ENCODE peak calls at places on chromosomes 7 and 10, in ten cellular contexts. B is thoracic aorta, D is right lobe of liver, F is heart left ventricle, E is GM23248, Z is tibial nerve, C is uterus, R is neural progenitor cell, W is WERI-Rb-1, G is aorta. V is an unnamed sample. For H3K9me3, the result is how much of the 10 kb centered on the place peaks cover.

GRCh38 chr10:34486008-34486407 is 329.1 kb downstream of the PARD3 start:
- DNase-seq in B (no peak), D (no peak), F (no peak), E (no peak), Z (no peak), C (no peak), R (no peak), W (no peak), G (no peak), V (no peak)

GRCh38 chr10:126387041-126387908 is 1.0 kb downstream of the ADAM12 start:
- DNase-seq in B (no peak), D (peak), F (peak), E (peak), Z (no peak), C (peak), R (peak), W (peak), G (peak), V (peak)

GRCh38 chr10:104520653-104521052 is 120.4 kb upstream of the SORCS3 start:
- DNase-seq in B (no peak), D (no peak), F (no peak), E (no peak), Z (no peak), C (no peak), R (no peak), W (no peak), G (no peak), V (no peak)

GRCh38 chr7:132546366-132547145 is 29.7 kb downstream of the PLXNA4 start:
- DNase-seq in B (no peak), D (no peak), F (no peak), E (no peak), Z (no peak), C (no peak), R (no peak), W (peak), G (no peak), V (no peak)

GRCh38 chr10:49520122-49520775 is 18.7 kb downstream of the ERCC6 start:
- DNase-seq in B (no peak), D (no peak), F (no peak), E (no peak), Z (no peak), C (no peak), R (no peak), W (no peak), G (no peak), V (no peak)

GRCh38 chr7:128221929-128222403 is 19.1 kb upstream of the LEP start:
- DNase-seq in B (no peak), D (no peak), F (no peak), E (peak), Z (no peak), C (no peak), R (no peak), W (no peak), G (no peak), V (no peak)

GRCh38 chr7:33128631-33128989 is 754 bp upstream of the BBS9 start:
- DNase-seq in B (no peak), D (no peak), F (no peak), E (no peak), Z (no peak), C (no peak), R (no peak), W (no peak), G (no peak), V (no peak)

GRCh38 chr7:4113271-4113670 is 568.8 kb upstream of the FOXK1 start:
- DNase-seq in B (no peak), D (no peak), F (no peak), E (no peak), Z (no peak), C (no peak), R (no peak), W (peak), G (no peak), V (no peak)

GRCh38 chr7:48140001-48140681 is 31.1 kb upstream of the ABCA13 start:
- DNase-seq in B (no peak), D (peak), F (no peak), E (peak), Z (no peak), C (no peak), R (no peak), W (no peak), G (no peak), V (no peak)

GRCh38 chr7:48141551-48141950 is 29.7 kb upstream of the ABCA13 start:
- DNase-seq in B (no peak), D (no peak), F (no peak), E (no peak), Z (no peak), C (no peak), R (no peak), W (no peak), G (no peak), V (no peak)

GRCh38 chr7:48144291-48144768 is 26.9 kb upstream of the ABCA13 start:
- DNase-seq in B (no peak), D (no peak), F (no peak), E (no peak), Z (no peak), C (no peak), R (no peak), W (no peak), G (no peak), V (no peak)

DNA sequence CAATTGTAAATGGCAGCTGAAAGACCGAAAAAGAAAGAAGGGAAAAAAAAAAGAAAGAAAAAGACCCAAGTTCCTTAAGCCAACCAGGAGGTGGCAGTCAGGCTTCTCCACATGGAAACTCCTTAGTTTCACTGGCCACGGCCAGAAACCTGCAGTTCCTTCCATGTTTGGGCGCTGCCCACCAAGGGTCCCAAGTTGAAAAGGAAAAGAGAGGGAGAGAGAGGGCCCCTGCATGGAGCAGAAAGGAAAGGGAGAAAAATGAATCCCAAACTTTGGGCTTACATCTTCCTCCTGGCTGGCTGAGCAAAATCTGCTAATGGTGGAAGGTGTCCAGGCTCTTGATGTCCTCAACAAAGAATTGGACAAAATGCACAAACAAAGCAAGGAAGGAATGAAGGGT is 31.8 kb upstream of the ABCA13 start:
- DNase-seq in B (no peak), D (no peak), F (no peak), E (peak), Z (no peak), C (no peak), R (peak), W (no peak), G (no peak), V (no peak)
- H3K9me3 ChIP-seq in B (under half), D (under half), F (under half), E (under half), Z (under half), C (under half), R (under half), W (under half), G (under half), V (under half)

GRCh38 chr7:156160811-156161210 is 348.5 kb upstream of the SHH start:
- DNase-seq in B (no peak), D (no peak), F (no peak), E (no peak), Z (no peak), C (no peak), R (peak), W (no peak), G (no peak), V (peak)
- H3K9me3 ChIP-seq in B (under half), D (under half), F (under half), E (under half), Z (under half), C (under half), R (under half), W (under half), G (under half), V (under half)

GRCh38 chr7:157634401-157635147 is 297.8 kb downstream of the DNAJB6 start:
- DNase-seq in B (no peak), D (no peak), F (no peak), E (no peak), Z (no peak), C (no peak), R (no peak), W (no peak), G (no peak), V (no peak)

GRCh38 chr7:157637216-157637954 is 300.6 kb downstream of the DNAJB6 start:
- DNase-seq in B (no peak), D (no peak), F (no peak), E (no peak), Z (no peak), C (no peak), R (peak), W (no peak), G (no peak), V (no peak)

GRCh38 chr7:157633465-157634185 is 296.8 kb downstream of the DNAJB6 start:
- DNase-seq in B (no peak), D (no peak), F (no peak), E (no peak), Z (no peak), C (no peak), R (no peak), W (peak), G (no peak), V (no peak)

GRCh38 chr7:157635148-157635500 is 298.3 kb downstream of the DNAJB6 start:
- DNase-seq in B (no peak), D (no peak), F (no peak), E (no peak), Z (no peak), C (no peak), R (no peak), W (no peak), G (no peak), V (no peak)

GRCh38 chr7:157635669-157636068 is 298.9 kb downstream of the DNAJB6 start:
- DNase-seq in B (no peak), D (no peak), F (no peak), E (no peak), Z (no peak), C (no peak), R (no peak), W (no peak), G (no peak), V (no peak)
- H3K9me3 ChIP-seq in B (under half), D (under half), F (under half), E (under half), Z (under half), C (under half), R (under half), W (under half), G (under half), V (under half)

GRCh38 chr10:131475043-131475442 is 163.5 kb upstream of the TCERG1L start:
- DNase-seq in B (no peak), D (no peak), F (no peak), E (no peak), Z (no peak), C (no peak), R (no peak), W (no peak), G (no peak), V (no peak)
- H3K9me3 ChIP-seq in B (under half), D (under half), F (under half), E (under half), Z (under half), C (under half), R (under half), W (under half), G (under half), V (under half)

GRCh38 chr10:21464134-21464533 is 61.3 kb downstream of the SKIDA1 start:
- DNase-seq in B (no peak), D (no peak), F (no peak), E (peak), Z (no peak), C (no peak), R (no peak), W (no peak), G (no peak), V (no peak)

GRCh38 chr10:21456160-21456559 is 69.3 kb downstream of the SKIDA1 start:
- DNase-seq in B (no peak), D (no peak), F (no peak), E (no peak), Z (no peak), C (no peak), R (no peak), W (no peak), G (no peak), V (no peak)

GRCh38 chr10:21458496-21458895 is 67.0 kb downstream of the SKIDA1 start:
- DNase-seq in B (no peak), D (no peak), F (no peak), E (no peak), Z (no peak), C (no peak), R (no peak), W (no peak), G (no peak), V (no peak)
- H3K9me3 ChIP-seq in B (under half), D (under half), F (under half), E (under half), Z (under half), C (under half), R (under half), W (under half), G (under half), V (under half)

GRCh38 chr7:158317238-158318205 is 270.1 kb downstream of the PTPRN2 start:
- DNase-seq in B (no peak), D (no peak), F (no peak), E (no peak), Z (no peak), C (no peak), R (peak), W (no peak), G (no peak), V (no peak)
- H3K9me3 ChIP-seq in B (under half), D (under half), F (under half), E (under half), Z (under half), C (under half), R (under half), W (under half), G (under half), V (under half)

GRCh38 chr7:64078699-64078994 is 33.4 kb downstream of the ZNF727 start:
- DNase-seq in B (no peak), D (no peak), F (no peak), E (no peak), Z (no peak), C (no peak), R (no peak), W (no peak), G (no peak), V (no peak)
- H3K9me3 ChIP-seq in B (half or more), D (under half), F (half or more), E (under half), Z (under half), C (half or more), R (half or more), W (under half), G (under half), V (under half)

V was measured in lung.